ENCODE peak calls at places on chromosome 20, in six cellular contexts. W, S, T, Z, C and X are unnamed samples.

GRCh38 chr20:1321654-1321939 is 7.3 kb downstream of the SDCBP2 start:
- DNase-seq in W (no peak), S (no peak), T (no peak), Z (peak), C (no peak), X (no peak)

GRCh38 chr20:32602273-32602672 is 17.1 kb upstream of the NOL4L start:
- DNase-seq in W (no peak), S (no peak), T (no peak), Z (no peak), C (no peak), X (no peak)

GRCh38 chr20:32289661-32290431 is 12.4 kb downstream of the KIF3B start:
- DNase-seq in W (no peak), S (no peak), T (no peak), Z (peak), C (no peak), X (no peak)

GRCh38 chr20:18813483-18813882 is at the start of gene SCP2D1:
- DNase-seq in W (no peak), S (no peak), T (no peak), Z (no peak), C (no peak), X (no peak)

GRCh38 chr20:52481443-52481842 is 289.9 kb upstream of the ZFP64 start:
- DNase-seq in W (no peak), S (no peak), T (no peak), Z (no peak), C (no peak), X (no peak)

GRCh38 chr20:10179574-10180298 is 38.9 kb upstream of the SNAP25 start:
- DNase-seq in W (no peak), S (no peak), T (peak), Z (no peak), C (no peak), X (peak)

GRCh38 chr20:58571942-58572666 is 56.9 kb upstream of the APCDD1L start:
- DNase-seq in W (no peak), S (no peak), T (no peak), Z (no peak), C (peak), X (no peak)

GRCh38 chr20:45892828-45893500 is 1.8 kb downstream of the CTSA start:
- DNase-seq in W (no peak), S (no peak), T (no peak), Z (no peak), C (no peak), X (no peak)

GRCh38 chr20:23832775-23833508 is 6.4 kb upstream of the CST2 start:
- DNase-seq in W (no peak), S (no peak), T (no peak), Z (no peak), C (no peak), X (no peak)

GRCh38 chr20:46894971-46895905 is 595 bp downstream of the EYA2 start:
- DNase-seq in W (no peak), S (no peak), T (peak), Z (no peak), C (no peak), X (no peak)

GRCh38 chr20:43540673-43541060 is 18.2 kb upstream of the SGK2 start:
- DNase-seq in W (no peak), S (no peak), T (no peak), Z (peak), C (no peak), X (no peak)

GRCh38 chr20:23875606-23876237 is 3.8 kb downstream of the CST5 start:
- DNase-seq in W (no peak), S (no peak), T (no peak), Z (peak), C (no peak), X (no peak)

GRCh38 chr20:4076671-4077070 is 61.3 kb upstream of the RNF24 start:
- DNase-seq in W (no peak), S (no peak), T (no peak), Z (no peak), C (no peak), X (peak)

GRCh38 chr20:58485326-58485725 is 29.9 kb downstream of the APCDD1L start:
- DNase-seq in W (no peak), S (no peak), T (no peak), Z (no peak), C (no peak), X (no peak)

GRCh38 chr20:53611449-53611894 is 17.8 kb upstream of the ZNF217 start:
- DNase-seq in W (peak), S (no peak), T (no peak), Z (peak), C (peak), X (peak)

GRCh38 chr20:37377346-37378081 is 31.6 kb downstream of the SRC start:
- DNase-seq in W (no peak), S (no peak), T (no peak), Z (no peak), C (no peak), X (no peak)

GRCh38 chr20:51389543-51389924 is 153.0 kb downstream of the NFATC2 start:
- DNase-seq in W (no peak), S (no peak), T (no peak), Z (no peak), C (no peak), X (no peak)

GRCh38 chr20:52864895-52865590 is 107.1 kb upstream of the TSHZ2 start:
- DNase-seq in W (no peak), S (no peak), T (no peak), Z (no peak), C (no peak), X (no peak)

GRCh38 chr20:57619053-57619831 is 984 bp downstream of the ZBP1 start:
- DNase-seq in W (no peak), S (no peak), T (no peak), Z (peak), C (no peak), X (no peak)

GRCh38 chr20:5041433-5041832 is 40.1 kb upstream of the SLC23A2 start:
- DNase-seq in W (no peak), S (no peak), T (peak), Z (no peak), C (no peak), X (no peak)

GRCh38 chr20:36744764-36745191 is 1.1 kb downstream of the NDRG3 start:
- DNase-seq in W (no peak), S (no peak), T (no peak), Z (peak), C (no peak), X (peak)

GRCh38 chr20:32635764-32636163 is 38.0 kb downstream of the C20orf203 start:
- DNase-seq in W (no peak), S (no peak), T (no peak), Z (no peak), C (no peak), X (no peak)

GRCh38 chr20:53795170-53795569 is 201.5 kb upstream of the ZNF217 start:
- DNase-seq in W (no peak), S (no peak), T (no peak), Z (no peak), C (no peak), X (no peak)

GRCh38 chr20:17570347-17571152 is 675 bp downstream of the DSTN start:
- DNase-seq in W (peak), S (no peak), T (peak), Z (peak), C (no peak), X (peak)

GRCh38 chr20:23636182-23636907 is 1.4 kb downstream of the CST3 start:
- DNase-seq in W (no peak), S (no peak), T (no peak), Z (no peak), C (no peak), X (no peak)

GRCh38 chr20:58407201-58407873 is 18.3 kb downstream of the VAPB start:
- DNase-seq in W (no peak), S (no peak), T (no peak), Z (no peak), C (no peak), X (peak)

GRCh38 chr20:46757754-46758678 is 48.6 kb downstream of the SLC2A10 start:
- DNase-seq in W (no peak), S (no peak), T (peak), Z (peak), C (no peak), X (peak)

GRCh38 chr20:18666803-18667460 is 79.1 kb downstream of the DTD1 start:
- DNase-seq in W (no peak), S (no peak), T (no peak), Z (no peak), C (no peak), X (no peak)

GRCh38 chr20:25285856-25286798 is 38.2 kb downstream of the PYGB start:
- DNase-seq in W (no peak), S (no peak), T (no peak), Z (peak), C (no peak), X (no peak)

GRCh38 chr20:53750827-53751393 is 157.3 kb upstream of the ZNF217 start:
- DNase-seq in W (no peak), S (no peak), T (no peak), Z (no peak), C (peak), X (no peak)

GRCh38 chr20:61878478-61879302 is 187.0 kb downstream of the TAF4 start:
- DNase-seq in W (no peak), S (no peak), T (no peak), Z (no peak), C (no peak), X (no peak)
- TF ChIP-seq CTCF in W (no peak), S (no peak), T (no peak), Z (no peak), C (no peak), X (no peak)

DNA sequence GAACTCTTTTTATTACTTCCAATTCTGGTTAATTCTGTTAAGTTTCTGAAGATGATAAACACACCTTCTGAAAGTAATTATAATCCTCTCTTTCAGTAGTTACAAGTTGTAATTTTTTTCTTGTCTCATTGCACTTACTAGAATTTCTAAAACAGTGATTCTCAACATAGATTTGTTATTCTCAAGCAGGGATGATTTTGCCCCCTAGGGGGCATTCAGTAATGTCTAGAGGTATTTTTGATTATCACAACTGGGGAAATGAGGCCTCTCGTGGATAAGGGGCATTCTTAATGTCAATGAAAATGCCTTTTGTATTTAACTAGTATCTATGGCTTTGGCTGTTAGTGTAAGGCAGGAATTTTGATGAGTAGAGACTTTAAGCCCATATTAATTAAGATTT is 39.4 kb upstream of the MAFB start:
- DNase-seq in W (no peak), S (no peak), T (no peak), Z (no peak), C (no peak), X (no peak)
- TF ChIP-seq CTCF in W (no peak), S (no peak), T (peak), Z (no peak), C (peak), X (peak)

DNA sequence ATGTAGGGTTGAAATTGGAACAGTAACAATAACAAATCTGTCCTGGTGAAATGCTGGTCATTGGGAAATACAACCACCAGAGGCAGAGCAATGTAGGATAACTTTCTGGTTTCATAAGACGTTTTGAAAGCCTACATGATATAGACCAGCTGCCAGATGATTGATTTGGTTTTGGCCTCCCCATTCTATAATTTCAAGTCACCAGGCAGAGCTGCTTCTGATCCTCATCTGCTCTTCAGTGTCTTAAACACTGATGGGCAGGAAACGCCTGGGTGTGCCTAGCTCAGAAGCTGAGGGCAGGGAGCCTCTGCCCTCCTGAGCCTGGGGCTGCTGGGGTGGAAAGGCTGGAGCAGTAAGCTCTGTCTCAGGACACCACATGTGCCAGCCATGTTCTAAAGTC is 24.5 kb downstream of the DHX35 start:
- DNase-seq in W (no peak), S (no peak), T (no peak), Z (no peak), C (no peak), X (no peak)
- TF ChIP-seq CTCF in W (no peak), S (no peak), T (no peak), Z (no peak), C (no peak), X (no peak)

DNA sequence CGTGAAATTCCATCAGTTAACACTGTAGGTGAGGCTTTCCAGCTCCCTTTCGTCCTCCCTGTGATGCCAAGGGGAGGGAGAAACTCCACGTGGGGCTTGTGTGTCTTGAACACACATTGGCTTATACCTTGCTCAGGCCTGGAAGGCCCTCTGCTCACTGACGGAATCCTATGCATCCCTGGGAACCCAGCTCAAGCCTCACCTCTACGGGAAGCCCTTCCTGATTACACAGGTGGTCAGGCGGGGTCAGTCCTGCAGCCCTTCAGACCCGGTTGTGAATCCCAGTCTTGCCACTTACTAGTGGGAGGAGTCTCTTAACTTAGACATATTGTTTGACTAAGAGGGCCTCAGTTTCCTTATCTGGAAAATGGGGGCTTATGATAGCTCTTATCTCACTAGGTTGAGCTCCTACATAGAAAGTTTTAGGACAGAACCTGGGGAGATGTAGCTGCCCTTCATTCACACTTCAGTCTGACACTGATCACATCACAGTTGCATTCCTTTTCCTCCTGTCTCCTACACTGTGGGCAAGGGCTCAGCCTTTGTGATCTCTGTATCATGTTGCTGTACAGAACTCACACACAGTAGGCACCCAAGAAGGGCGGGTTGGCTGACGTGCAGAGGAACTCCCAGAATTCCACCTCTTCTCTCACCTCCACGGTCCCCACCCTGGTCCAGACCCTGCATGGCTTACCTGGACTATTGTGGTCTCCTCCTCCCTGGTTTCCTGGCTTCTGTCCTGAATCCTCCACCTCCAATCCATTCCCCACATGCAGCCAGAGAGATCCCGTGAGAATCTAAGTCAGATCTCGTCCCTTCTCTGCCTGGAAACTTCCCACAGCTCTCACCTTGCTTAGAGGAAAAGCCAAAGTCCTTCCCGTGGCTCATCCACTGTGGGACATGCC is 129.6 kb downstream of the CEBPB start:
- DNase-seq in W (no peak), S (no peak), T (no peak), Z (peak), C (no peak), X (peak)
- TF ChIP-seq CTCF in W (no peak), S (no peak), T (no peak), Z (no peak), C (no peak), X (no peak)

GRCh38 chr20:19886666-19887288 is 128.7 kb downstream of the RIN2 start:
- DNase-seq in W (no peak), S (no peak), T (no peak), Z (no peak), C (no peak), X (peak)
- TF ChIP-seq CTCF in W (peak), S (peak), T (no peak), Z (no peak), C (peak), X (peak)

GRCh38 chr20:33666293-33667244 is at the start of gene ACTL10:
- DNase-seq in W (peak), S (peak), T (peak), Z (peak), C (peak), X (peak)

GRCh38 chr20:33668791-33669155 is 2.0 kb downstream of the ACTL10 start:
- DNase-seq in W (no peak), S (no peak), T (no peak), Z (no peak), C (no peak), X (no peak)

GRCh38 chr20:33667245-33668086 is 723 bp downstream of the ACTL10 start:
- DNase-seq in W (peak), S (no peak), T (peak), Z (peak), C (no peak), X (peak)

GRCh38 chr20:33669224-33669623 is 2.5 kb downstream of the ACTL10 start:
- DNase-seq in W (no peak), S (no peak), T (no peak), Z (no peak), C (no peak), X (no peak)

GRCh38 chr20:33668087-33668790 is 1.5 kb downstream of the ACTL10 start:
- DNase-seq in W (no peak), S (no peak), T (peak), Z (peak), C (no peak), X (no peak)
- TF ChIP-seq CTCF in W (peak), S (peak), T (no peak), Z (peak), C (peak), X (no peak)

GRCh38 chr20:15846446-15846845 is 726.8 kb downstream of the KIF16B start:
- DNase-seq in W (no peak), S (no peak), T (no peak), Z (no peak), C (peak), X (no peak)

GRCh38 chr20:15838466-15838865 is 734.8 kb downstream of the KIF16B start:
- DNase-seq in W (no peak), S (no peak), T (no peak), Z (no peak), C (no peak), X (no peak)

GRCh38 chr20:15847415-15847814 is 725.8 kb downstream of the KIF16B start:
- DNase-seq in W (no peak), S (no peak), T (no peak), Z (no peak), C (no peak), X (no peak)

GRCh38 chr20:15848126-15848525 is 725.1 kb downstream of the KIF16B start:
- DNase-seq in W (no peak), S (no peak), T (no peak), Z (no peak), C (no peak), X (no peak)

DNA sequence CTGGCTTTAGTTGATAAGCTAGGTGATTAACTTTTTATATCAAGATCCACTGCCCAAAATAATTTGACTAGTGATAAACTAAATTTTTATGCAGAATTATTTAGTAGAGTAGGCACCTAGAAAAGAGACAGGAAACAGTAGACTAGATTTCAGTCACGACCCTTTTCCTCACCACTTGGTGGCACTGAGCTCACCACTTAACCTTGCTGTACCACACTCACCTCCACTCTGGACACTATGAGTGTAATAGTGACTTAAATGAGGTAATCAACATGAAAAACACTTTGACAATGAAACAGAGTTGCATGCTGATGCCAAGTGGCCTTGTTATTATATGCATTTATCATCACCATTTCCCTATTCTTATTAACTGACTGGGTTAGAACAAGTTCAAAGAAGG is 730.4 kb downstream of the KIF16B start:
- DNase-seq in W (no peak), S (no peak), T (no peak), Z (no peak), C (no peak), X (no peak)
- TF ChIP-seq CTCF in W (no peak), S (no peak), T (no peak), Z (no peak), C (no peak), X (no peak)

GRCh38 chr20:60362531-60362930 is 404.3 kb downstream of the CDH26 start:
- DNase-seq in W (no peak), S (no peak), T (no peak), Z (no peak), C (no peak), X (no peak)

GRCh38 chr20:60363698-60364097 is 405.5 kb downstream of the CDH26 start:
- DNase-seq in W (no peak), S (no peak), T (no peak), Z (no peak), C (no peak), X (no peak)

GRCh38 chr20:60365882-60366281 is 407.7 kb downstream of the CDH26 start:
- DNase-seq in W (no peak), S (no peak), T (no peak), Z (no peak), C (no peak), X (no peak)

GRCh38 chr20:60361761-60362410 is 403.7 kb downstream of the CDH26 start:
- DNase-seq in W (no peak), S (no peak), T (no peak), Z (no peak), C (no peak), X (no peak)

DNA sequence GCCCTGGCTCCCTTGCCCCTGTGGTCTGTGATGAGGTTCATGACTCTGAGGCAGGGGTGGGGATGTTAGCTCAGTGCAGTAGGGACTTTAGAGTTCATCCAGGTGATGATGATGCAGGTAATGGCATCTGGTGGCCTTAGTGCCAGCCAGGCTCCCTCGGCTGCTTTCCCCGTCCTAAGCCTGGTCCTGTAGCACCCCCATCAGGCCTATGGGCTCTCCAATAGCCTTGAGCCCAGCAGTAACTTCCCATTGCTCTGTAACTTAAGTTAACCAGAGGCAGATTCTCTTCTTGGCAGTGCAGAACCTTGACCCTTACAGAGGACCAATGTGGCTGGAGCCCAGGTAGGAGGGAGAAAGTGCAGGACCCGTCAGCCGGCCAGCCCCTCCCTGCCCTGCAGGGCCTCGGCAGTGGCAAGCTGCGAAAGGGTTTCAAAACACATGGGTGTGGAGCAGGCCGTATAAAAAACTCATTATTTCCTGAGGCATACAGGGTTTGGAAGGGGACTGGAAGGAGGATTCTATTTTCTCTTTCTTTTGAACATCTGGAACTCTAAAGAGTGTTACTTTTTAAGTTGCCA is 406.9 kb downstream of the CDH26 start:
- DNase-seq in W (no peak), S (no peak), T (no peak), Z (no peak), C (no peak), X (peak)
- TF ChIP-seq CTCF in W (no peak), S (no peak), T (peak), Z (no peak), C (peak), X (no peak)